ENCODE peak calls at places on chromosomes 13 and 19, in eight cellular contexts. Z, E, H, K, D, G, T and V are unnamed samples.
A peak's percentile ranks its signal among the peaks of the same experiment; 100 is the strongest.

GRCh38 chr13:71867101-71867814 is at the start of gene DACH1:
- DNase-seq in D (peak; percentile 19), Z (peak; percentile 39), T (peak; percentile 68), E (peak; percentile 69), K (no peak), H (peak; percentile 62), G (peak; percentile 13), V (peak; percentile 79)

GRCh38 chr19:40542197-40542859 is 34.3 kb upstream of the SHKBP1 start:
- DNase-seq in G (peak; percentile 37), T (no peak), D (peak; percentile 48), K (peak; percentile 26), H (peak; percentile 67), Z (no peak), E (peak; percentile 60), V (peak; percentile 98)

GRCh38 chr19:45995715-45996385 is 583 bp downstream of the CCDC61 start:
- DNase-seq in D (no peak), H (peak; percentile 26), G (no peak), K (no peak), T (no peak), Z (no peak), E (no peak), V (no peak)

GRCh38 chr19:39563408-39563807 is 23.4 kb upstream of the EID2 start:
- DNase-seq in T (peak; percentile 9), G (no peak), D (no peak), H (peak; percentile 8), E (no peak), Z (no peak), K (no peak), V (no peak)

GRCh38 chr13:23790591-23791170 is 98.5 kb downstream of the MIPEP start:
- DNase-seq in G (no peak), E (no peak), H (peak; percentile 95), Z (no peak), T (no peak), D (no peak), K (no peak), V (no peak)

GRCh38 chr19:11337080-11337479 is 2.4 kb downstream of the RAB3D start:
- DNase-seq in H (no peak), E (peak; percentile 4), D (no peak), Z (no peak), G (no peak), K (no peak), T (no peak), V (no peak)

GRCh38 chr19:31154021-31154420 is 195.2 kb downstream of the TSHZ3 start:
- DNase-seq in E (no peak), T (no peak), D (no peak), G (no peak), H (peak; percentile 47), Z (no peak), K (no peak), V (no peak)

GRCh38 chr13:99958402-99959126 is 13.0 kb downstream of the ZIC5 start:
- DNase-seq in T (peak; percentile 85), G (no peak), Z (no peak), E (no peak), K (no peak), D (no peak), H (no peak), V (no peak)

GRCh38 chr13:98524793-98525192 is 52.1 kb downstream of the STK24 start:
- DNase-seq in Z (no peak), G (no peak), K (no peak), E (no peak), H (no peak), T (no peak), D (no peak), V (no peak)

GRCh38 chr13:101986316-101986715 is 415.5 kb downstream of the FGF14 start:
- DNase-seq in K (no peak), T (no peak), E (no peak), H (no peak), G (no peak), D (no peak), Z (no peak), V (no peak)

GRCh38 chr19:27647423-27647822 is 1565.5 kb downstream of the UQCRFS1 start:
- DNase-seq in T (no peak), K (no peak), G (no peak), H (no peak), Z (no peak), E (no peak), D (no peak), V (no peak)

GRCh38 chr13:75904012-75904411 is 267.9 kb downstream of the LMO7 start:
- DNase-seq in Z (no peak), T (no peak), K (no peak), G (no peak), D (no peak), E (no peak), H (no peak), V (no peak)

GRCh38 chr13:33208290-33208990 is 77.1 kb downstream of the STARD13 start:
- DNase-seq in Z (no peak), G (no peak), D (no peak), H (no peak), K (no peak), T (no peak), E (no peak), V (no peak)

GRCh38 chr13:49444517-49445395 is 682 bp downstream of the SETDB2 start:
- DNase-seq in G (no peak), T (peak; percentile 39), D (peak; percentile 38), E (peak; percentile 8), Z (no peak), K (no peak), H (peak; percentile 67), V (no peak)

GRCh38 chr19:12939292-12939606 is 840 bp downstream of the CALR start:
- DNase-seq in G (no peak), Z (no peak), H (peak; percentile 83), T (no peak), K (no peak), E (no peak), D (no peak), V (no peak)

GRCh38 chr19:44570984-44571684 is 41.7 kb upstream of the CEACAM20 start:
- DNase-seq in Z (no peak), G (no peak), E (peak; percentile 61), K (peak; percentile 35), H (peak; percentile 92), T (peak; percentile 93), D (peak; percentile 75), V (peak; percentile 74)

GRCh38 chr13:60329221-60329983 is 67.6 kb upstream of the TDRD3 start:
- DNase-seq in D (no peak), Z (no peak), G (no peak), H (peak; percentile 70), E (peak; percentile 41), T (peak; percentile 87), K (no peak), V (peak; percentile 55)

GRCh38 chr13:113121928-113122420 is 625 bp upstream of the F10 start:
- DNase-seq in E (peak; percentile 66), Z (no peak), K (no peak), T (no peak), G (no peak), H (no peak), D (no peak), V (no peak)

GRCh38 chr13:113122571-113123225 is at the start of gene F10:
- DNase-seq in T (peak; percentile 68), G (peak; percentile 46), D (peak; percentile 75), E (peak; percentile 96), H (peak; percentile 85), K (no peak), Z (no peak), V (peak; percentile 76)

GRCh38 chr13:113121183-113121927 is 1.2 kb upstream of the F10 start:
- DNase-seq in H (no peak), K (no peak), Z (no peak), E (no peak), T (no peak), G (no peak), D (no peak), V (no peak)

GRCh38 chr13:113124211-113125025 is 1.8 kb downstream of the F10 start:
- DNase-seq in H (no peak), K (no peak), Z (no peak), G (no peak), E (no peak), D (no peak), T (no peak), V (no peak)

GRCh38 chr13:113123226-113124150 is 889 bp downstream of the F10 start:
- DNase-seq in H (no peak), E (peak; percentile 69), G (no peak), D (no peak), K (no peak), T (peak; percentile 50), Z (no peak), V (no peak)
- H3K4me3 ChIP-seq in H (peak overlapping the region; percentile 63), E (peak overlapping the region; percentile 44), G (peak overlapping the region; percentile 18), D (peak overlapping the region; percentile 32), K (no peak overlapping the region), T (no peak overlapping the region), Z (peak overlapping the region; percentile 33), V (no peak overlapping the region)

GRCh38 chr19:8367327-8368001 is 3.5 kb downstream of the ANGPTL4 start:
- DNase-seq in T (peak; percentile 84), G (peak; percentile 96), K (peak; percentile 71), D (peak; percentile 73), Z (peak; percentile 94), E (peak; percentile 95), H (peak; percentile 99), V (peak; percentile 94)

GRCh38 chr19:8366961-8367326 is 3.0 kb downstream of the ANGPTL4 start:
- DNase-seq in D (no peak), K (no peak), T (no peak), H (peak; percentile 89), G (peak; percentile 77), Z (no peak), E (no peak), V (no peak)

GRCh38 chr19:8361921-8362793 is 1.8 kb upstream of the ANGPTL4 start:
- DNase-seq in E (peak; percentile 84), D (peak; percentile 97), G (peak; percentile 97), H (peak; percentile 97), T (no peak), Z (peak; percentile 97), K (peak; percentile 94), V (peak; percentile 69)

GRCh38 chr19:8366121-8366581 is 2.2 kb downstream of the ANGPTL4 start:
- DNase-seq in G (no peak), T (no peak), H (no peak), K (no peak), Z (no peak), D (no peak), E (no peak), V (no peak)

GRCh38 chr19:8363803-8364771 is at the start of gene ANGPTL4:
- DNase-seq in Z (peak; percentile 92), G (peak; percentile 89), K (peak; percentile 53), H (peak; percentile 81), E (peak; percentile 86), D (peak; percentile 74), T (peak; percentile 84), V (peak; percentile 68)
- H3K4me3 ChIP-seq in Z (peak within 1 kb of the TSS; percentile 72), G (peak within 1 kb of the TSS; percentile 84), K (peak within 1 kb of the TSS; percentile 81), H (peak within 1 kb of the TSS; percentile 71), E (peak within 1 kb of the TSS; percentile 53), D (peak within 1 kb of the TSS; percentile 51), T (peak within 1 kb of the TSS; percentile 73), V (peak within 1 kb of the TSS; percentile 51)

GRCh38 chr13:44930907-44931676 is 58.2 kb downstream of the NUFIP1 start:
- DNase-seq in D (no peak), T (peak; percentile 50), H (peak; percentile 45), Z (no peak), E (no peak), K (no peak), G (no peak), V (peak; percentile 28)
- H3K4me3 ChIP-seq in D (no peak overlapping the region), T (no peak overlapping the region), H (no peak overlapping the region), Z (no peak overlapping the region), E (no peak overlapping the region), K (no peak overlapping the region), G (no peak overlapping the region), V (no peak overlapping the region)

DNA sequence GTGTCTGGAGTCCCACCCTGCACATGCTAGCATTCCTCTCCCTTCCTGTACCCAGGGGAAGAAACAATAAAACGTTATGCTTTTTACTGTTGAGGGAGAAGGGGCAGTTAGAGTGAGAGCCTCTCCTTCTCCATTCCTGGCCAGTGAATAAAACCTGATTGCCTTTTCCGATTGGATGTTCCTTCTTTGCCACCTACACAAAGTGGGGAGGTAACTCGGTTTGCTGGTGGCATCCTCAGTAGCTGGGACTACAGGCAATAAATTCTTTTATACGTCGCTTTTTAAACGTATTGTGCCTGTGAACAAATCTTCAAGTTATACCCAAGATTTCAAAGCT is 725 bp upstream of the MVB12A start:
- DNase-seq in G (no peak), D (no peak), K (no peak), E (no peak), H (no peak), T (no peak), Z (no peak), V (no peak)
- H3K4me3 ChIP-seq in G (peak overlapping the region; percentile 95), D (peak overlapping the region; percentile 66), K (peak overlapping the region; percentile 90), E (peak overlapping the region; percentile 34), H (peak overlapping the region; percentile 61), T (peak overlapping the region; percentile 46), Z (peak overlapping the region; percentile 90), V (peak overlapping the region; percentile 64)